ENCODE peak calls at places on chromosomes 3 and 15, in five cellular contexts. One of them, this sample, is unnamed.

GRCh38 chr3:138348950-138349739 is 766 bp downstream of the MRAS start:
- DNase-seq in Peyer's patch: no peak
- DNase-seq in cardiac muscle cell: peak; percentile 46
- DNase-seq in H9: peak; percentile 52
- DNase-seq in upper lobe of right lung: no peak
- DNase-seq in this sample: no peak

GRCh38 chr15:78681306-78682012 is 40.4 kb upstream of the CHRNB4 start:
- DNase-seq in Peyer's patch: no peak
- DNase-seq in cardiac muscle cell: no peak
- DNase-seq in H9: no peak
- DNase-seq in upper lobe of right lung: no peak
- DNase-seq in this sample: no peak

GRCh38 chr3:45817788-45818523 is 21.6 kb upstream of the SLC6A20 start:
- DNase-seq in Peyer's patch: peak; percentile 73
- DNase-seq in cardiac muscle cell: no peak
- DNase-seq in H9: no peak
- DNase-seq in upper lobe of right lung: no peak
- DNase-seq in this sample: peak; percentile 53

GRCh38 chr3:157201648-157202278 is 41.8 kb upstream of the CCNL1 start:
- DNase-seq in Peyer's patch: no peak
- DNase-seq in cardiac muscle cell: peak; percentile 44
- DNase-seq in H9: no peak
- DNase-seq in upper lobe of right lung: no peak
- DNase-seq in this sample: no peak

GRCh38 chr3:183178833-183179549 is 16.5 kb upstream of the LAMP3 start:
- DNase-seq in Peyer's patch: peak; percentile 49
- DNase-seq in cardiac muscle cell: peak; percentile 64
- DNase-seq in H9: peak; percentile 72
- DNase-seq in upper lobe of right lung: peak; percentile 92
- DNase-seq in this sample: peak; percentile 88

GRCh38 chr3:67526246-67526645 is 128.2 kb downstream of the SUCLG2 start:
- DNase-seq in Peyer's patch: no peak
- DNase-seq in cardiac muscle cell: no peak
- DNase-seq in H9: no peak
- DNase-seq in upper lobe of right lung: no peak
- DNase-seq in this sample: no peak

GRCh38 chr3:166527325-166527724 is 690.1 kb upstream of the BCHE start:
- DNase-seq in Peyer's patch: no peak
- DNase-seq in cardiac muscle cell: no peak
- DNase-seq in H9: no peak
- DNase-seq in upper lobe of right lung: no peak
- DNase-seq in this sample: no peak

GRCh38 chr15:89196994-89197393 is 24.4 kb downstream of the RLBP1 start:
- DNase-seq in Peyer's patch: no peak
- DNase-seq in cardiac muscle cell: no peak
- DNase-seq in H9: no peak
- DNase-seq in upper lobe of right lung: no peak
- DNase-seq in this sample: no peak

GRCh38 chr3:61704807-61705206 is 143.4 kb downstream of the PTPRG start:
- DNase-seq in Peyer's patch: no peak
- DNase-seq in cardiac muscle cell: peak; percentile 20
- DNase-seq in H9: no peak
- DNase-seq in upper lobe of right lung: no peak
- DNase-seq in this sample: no peak

GRCh38 chr15:85504739-85505676 is 124.6 kb downstream of the AKAP13 start:
- DNase-seq in Peyer's patch: peak; percentile 79
- DNase-seq in cardiac muscle cell: peak; percentile 74
- DNase-seq in H9: no peak
- DNase-seq in upper lobe of right lung: no peak
- DNase-seq in this sample: no peak

GRCh38 chr3:65928110-65928509 is 110.6 kb downstream of the MAGI1 start:
- DNase-seq in Peyer's patch: no peak
- DNase-seq in cardiac muscle cell: no peak
- DNase-seq in H9: no peak
- DNase-seq in upper lobe of right lung: no peak
- DNase-seq in this sample: no peak

GRCh38 chr15:72554471-72555425 is 80.6 kb downstream of the ARIH1 start:
- DNase-seq in Peyer's patch: no peak
- DNase-seq in cardiac muscle cell: no peak
- DNase-seq in H9: no peak
- DNase-seq in upper lobe of right lung: no peak
- DNase-seq in this sample: no peak

GRCh38 chr15:89129123-89129815 is 41.0 kb downstream of the ABHD2 start:
- DNase-seq in Peyer's patch: peak; percentile 81
- DNase-seq in cardiac muscle cell: peak; percentile 63
- DNase-seq in H9: peak; percentile 69
- DNase-seq in upper lobe of right lung: peak; percentile 73
- DNase-seq in this sample: peak; percentile 65

GRCh38 chr3:190012784-190013183 is 107.9 kb downstream of the P3H2 start:
- DNase-seq in Peyer's patch: no peak
- DNase-seq in cardiac muscle cell: no peak
- DNase-seq in H9: no peak
- DNase-seq in upper lobe of right lung: no peak
- DNase-seq in this sample: no peak

GRCh38 chr15:100902436-100903190 is 16.5 kb upstream of the LRRK1 start:
- DNase-seq in Peyer's patch: peak; percentile 75
- DNase-seq in cardiac muscle cell: no peak
- DNase-seq in H9: peak; percentile 10
- DNase-seq in upper lobe of right lung: peak; percentile 83
- DNase-seq in this sample: peak; percentile 80

GRCh38 chr15:97691799-97692198 is 268.7 kb upstream of the ARRDC4 start:
- DNase-seq in Peyer's patch: peak; percentile 77
- DNase-seq in cardiac muscle cell: no peak
- DNase-seq in H9: no peak
- DNase-seq in upper lobe of right lung: no peak
- DNase-seq in this sample: no peak

GRCh38 chr3:30294241-30294667 is 312.1 kb upstream of the TGFBR2 start:
- DNase-seq in Peyer's patch: no peak
- DNase-seq in cardiac muscle cell: no peak
- DNase-seq in H9: peak; percentile 28
- DNase-seq in upper lobe of right lung: no peak
- DNase-seq in this sample: no peak

GRCh38 chr15:42955518-42955917 is 34.9 kb upstream of the TTBK2 start:
- DNase-seq in Peyer's patch: no peak
- DNase-seq in cardiac muscle cell: no peak
- DNase-seq in H9: no peak
- DNase-seq in upper lobe of right lung: no peak
- DNase-seq in this sample: no peak

GRCh38 chr15:66631616-66632263 is 65.9 kb upstream of the LCTL start:
- DNase-seq in Peyer's patch: no peak
- DNase-seq in cardiac muscle cell: no peak
- DNase-seq in H9: no peak
- DNase-seq in upper lobe of right lung: no peak
- DNase-seq in this sample: no peak

GRCh38 chr15:32838820-32839219 is 121.0 kb downstream of the GREM1 start:
- DNase-seq in Peyer's patch: peak; percentile 63
- DNase-seq in cardiac muscle cell: no peak
- DNase-seq in H9: no peak
- DNase-seq in upper lobe of right lung: no peak
- DNase-seq in this sample: no peak

GRCh38 chr15:98160236-98160635 is 199.7 kb downstream of the ARRDC4 start:
- DNase-seq in Peyer's patch: peak; percentile 49
- DNase-seq in cardiac muscle cell: no peak
- DNase-seq in H9: no peak
- DNase-seq in upper lobe of right lung: no peak
- DNase-seq in this sample: no peak

GRCh38 chr3:36900474-36901443 is 44.1 kb downstream of the TRANK1 start:
- DNase-seq in Peyer's patch: no peak
- DNase-seq in cardiac muscle cell: no peak
- DNase-seq in H9: no peak
- DNase-seq in upper lobe of right lung: no peak
- DNase-seq in this sample: no peak

GRCh38 chr3:134003066-134003465 is 26.7 kb downstream of the SLCO2A1 start:
- DNase-seq in Peyer's patch: no peak
- DNase-seq in cardiac muscle cell: no peak
- DNase-seq in H9: no peak
- DNase-seq in upper lobe of right lung: no peak
- DNase-seq in this sample: no peak

DNA sequence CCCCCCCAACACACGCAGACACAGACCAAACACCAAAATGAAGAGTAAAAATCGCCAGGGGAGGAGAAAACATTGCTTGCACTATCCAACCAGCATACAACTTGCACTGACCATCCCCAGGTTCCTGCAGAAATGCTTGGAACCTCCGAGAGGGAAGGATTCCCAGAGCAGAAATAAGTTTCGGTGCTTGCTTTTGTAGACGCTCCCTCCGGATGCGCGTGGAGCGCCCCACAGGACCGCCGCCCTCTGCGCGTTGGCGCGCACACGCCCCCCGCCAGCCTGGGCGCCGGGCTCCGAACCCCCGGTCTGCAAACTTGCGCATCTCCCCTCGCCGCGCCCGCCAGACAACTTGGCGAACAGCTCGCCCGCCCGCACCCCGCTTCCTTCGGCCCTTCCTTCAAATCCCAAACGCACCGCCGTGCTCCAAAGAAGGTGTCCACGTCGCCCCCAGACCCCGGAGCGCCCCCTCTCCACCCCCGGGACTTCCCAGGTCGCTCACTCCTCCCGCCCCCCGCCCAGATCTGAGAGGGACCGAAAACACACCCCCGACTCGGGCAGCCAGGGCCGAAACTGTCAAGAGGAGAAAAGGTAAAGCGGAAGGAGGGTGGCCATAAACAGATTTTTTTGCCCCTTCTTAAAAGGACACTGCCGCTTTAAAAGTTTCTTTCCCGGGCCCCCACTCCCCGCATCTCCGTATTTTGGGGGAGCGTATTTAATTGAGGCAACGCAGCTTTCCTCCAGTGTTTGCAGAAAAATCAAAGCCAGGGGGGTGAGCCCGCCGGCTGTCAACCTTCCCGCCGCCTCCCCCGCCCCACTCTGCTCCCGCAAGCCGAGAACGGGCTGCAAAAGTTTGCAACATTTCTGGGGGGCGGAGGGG is 839 bp downstream of the RORA start:
- DNase-seq in Peyer's patch: no peak
- DNase-seq in cardiac muscle cell: peak; percentile 27
- DNase-seq in H9: peak; percentile 39
- DNase-seq in upper lobe of right lung: no peak
- DNase-seq in this sample: peak; percentile 46
- H3K27me3 ChIP-seq in Peyer's patch: no peaks in the 10 kb centered on the region
- H3K27me3 ChIP-seq in cardiac muscle cell: peaks cover 62% of the 10 kb centered on the region
- H3K27me3 ChIP-seq in H9: no peaks in the 10 kb centered on the region
- H3K27me3 ChIP-seq in upper lobe of right lung: peaks cover 10% of the 10 kb centered on the region
- H3K27me3 ChIP-seq in this sample: peaks cover 30% of the 10 kb centered on the region

DNA sequence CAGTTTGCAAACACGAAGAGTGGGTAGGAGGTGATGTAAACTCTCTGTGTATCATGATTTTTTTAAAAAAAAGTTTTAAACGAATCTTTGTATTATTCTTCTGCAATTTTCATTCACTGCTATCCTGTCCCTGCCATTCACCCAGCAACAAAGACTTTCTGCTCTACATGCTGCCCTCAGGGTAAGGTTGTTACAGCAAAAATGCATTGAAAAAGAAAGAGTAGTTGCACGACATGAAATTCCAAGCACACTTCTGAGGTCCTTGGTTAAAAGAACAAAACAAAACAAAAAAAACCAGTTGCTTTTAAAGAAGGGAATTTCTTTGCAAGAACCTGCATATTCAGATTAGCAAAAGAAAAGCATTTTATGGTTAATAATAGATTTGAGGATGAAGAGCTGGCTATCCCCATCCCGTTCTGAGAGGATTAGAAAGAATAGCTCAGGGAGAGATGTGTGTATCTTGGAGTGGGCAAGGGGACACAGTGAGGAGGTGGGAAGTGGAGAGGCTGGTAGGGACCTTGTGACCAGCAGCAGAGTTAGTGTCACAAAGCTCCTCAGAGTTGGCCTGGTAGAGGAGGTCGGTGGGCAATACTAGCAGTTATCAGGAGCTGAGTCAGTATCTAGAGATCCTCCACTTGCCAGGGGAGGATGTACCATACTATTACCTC is 290.8 kb downstream of the NEK10 start:
- DNase-seq in Peyer's patch: no peak
- DNase-seq in cardiac muscle cell: no peak
- DNase-seq in H9: no peak
- DNase-seq in upper lobe of right lung: no peak
- DNase-seq in this sample: no peak
- H3K27me3 ChIP-seq in Peyer's patch: no peaks in the 10 kb centered on the region
- H3K27me3 ChIP-seq in cardiac muscle cell: no peaks in the 10 kb centered on the region
- H3K27me3 ChIP-seq in H9: no peaks in the 10 kb centered on the region
- H3K27me3 ChIP-seq in upper lobe of right lung: no peaks in the 10 kb centered on the region
- H3K27me3 ChIP-seq in this sample: no peaks in the 10 kb centered on the region

DNA sequence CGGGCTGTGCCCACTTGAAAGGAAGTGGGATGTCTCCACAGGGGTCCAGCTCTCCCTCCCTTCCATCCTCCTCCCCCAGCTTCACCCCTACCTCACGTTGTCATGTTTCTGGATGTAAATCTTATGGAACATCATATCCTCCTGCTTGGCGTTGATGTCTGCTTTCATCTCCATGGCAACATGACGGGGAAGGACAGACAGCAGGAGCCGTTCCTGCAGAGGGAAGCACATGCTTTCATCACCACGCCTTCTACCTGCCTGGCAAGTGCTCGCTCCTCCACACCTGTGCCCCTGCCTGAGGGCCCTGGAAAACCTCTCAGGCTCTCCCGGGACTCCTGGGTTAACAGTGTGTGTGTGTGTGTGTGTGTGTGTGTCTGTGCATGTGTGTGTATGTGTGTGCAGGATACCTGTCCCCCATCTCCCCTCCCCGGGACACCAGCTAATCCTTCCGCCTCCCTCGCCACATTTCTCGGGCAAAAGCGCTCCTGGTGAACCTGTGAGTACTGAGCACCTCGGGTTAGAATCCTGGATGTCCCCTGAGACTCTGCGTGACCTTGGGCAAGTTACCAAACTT is 101.1 kb downstream of the ADCY5 start:
- DNase-seq in Peyer's patch: no peak
- DNase-seq in cardiac muscle cell: no peak
- DNase-seq in H9: no peak
- DNase-seq in upper lobe of right lung: peak; percentile 42
- DNase-seq in this sample: no peak
- H3K27me3 ChIP-seq in Peyer's patch: no peaks in the 10 kb centered on the region
- H3K27me3 ChIP-seq in cardiac muscle cell: no peaks in the 10 kb centered on the region
- H3K27me3 ChIP-seq in H9: no peaks in the 10 kb centered on the region
- H3K27me3 ChIP-seq in upper lobe of right lung: peaks cover 4% of the 10 kb centered on the region
- H3K27me3 ChIP-seq in this sample: no peaks in the 10 kb centered on the region

GRCh38 chr3:112643621-112644236 is 2.8 kb upstream of the CCDC80 start:
- DNase-seq in Peyer's patch: no peak
- DNase-seq in cardiac muscle cell: no peak
- DNase-seq in H9: no peak
- DNase-seq in upper lobe of right lung: no peak
- DNase-seq in this sample: no peak
- H3K27me3 ChIP-seq in Peyer's patch: no peaks in the 10 kb centered on the region
- H3K27me3 ChIP-seq in cardiac muscle cell: no peaks in the 10 kb centered on the region
- H3K27me3 ChIP-seq in H9: no peaks in the 10 kb centered on the region
- H3K27me3 ChIP-seq in upper lobe of right lung: no peaks in the 10 kb centered on the region
- H3K27me3 ChIP-seq in this sample: no peaks in the 10 kb centered on the region

This sample was measured in lower lobe of right lung.